ENCODE peak calls at places on chromosome 16, in seven cellular contexts. One of them, this sample, is unnamed. For H3K4me1, the result is how much of the 10 kb centered on the place peaks cover.

GRCh38 chr16:89022051-89022836 is 45.2 kb upstream of the CBFA2T3 start:
- DNase-seq in esophagus muscularis mucosa: no peak
- DNase-seq in stomach: no peak
- DNase-seq in sigmoid colon: peak
- DNase-seq in SK-N-SH: no peak
- DNase-seq in ovary: no peak
- DNase-seq in A549: no peak
- DNase-seq in this sample: peak

GRCh38 chr16:2467301-2468141 is 3.6 kb upstream of the NTN3 start:
- DNase-seq in stomach: peak
- DNase-seq in ovary: peak
- DNase-seq in sigmoid colon: peak
- DNase-seq in A549: peak
- DNase-seq in esophagus muscularis mucosa: no peak
- DNase-seq in SK-N-SH: peak
- DNase-seq in this sample: peak

GRCh38 chr16:81629032-81629802 is 149.9 kb upstream of the PLCG2 start:
- DNase-seq in stomach: no peak
- DNase-seq in sigmoid colon: no peak
- DNase-seq in ovary: no peak
- DNase-seq in A549: no peak
- DNase-seq in SK-N-SH: no peak
- DNase-seq in esophagus muscularis mucosa: no peak
- DNase-seq in this sample: no peak

GRCh38 chr16:17070882-17071592 is 399.7 kb downstream of the XYLT1 start:
- DNase-seq in sigmoid colon: no peak
- DNase-seq in esophagus muscularis mucosa: no peak
- DNase-seq in SK-N-SH: no peak
- DNase-seq in ovary: peak
- DNase-seq in A549: peak
- DNase-seq in stomach: peak
- DNase-seq in this sample: no peak

GRCh38 chr16:1188781-1189189 is 35.9 kb downstream of the CACNA1H start:
- DNase-seq in sigmoid colon: peak
- DNase-seq in A549: no peak
- DNase-seq in SK-N-SH: no peak
- DNase-seq in ovary: peak
- DNase-seq in stomach: peak
- DNase-seq in esophagus muscularis mucosa: no peak
- DNase-seq in this sample: no peak

GRCh38 chr16:28876973-28877641 is 1.2 kb upstream of the ATP2A1 start:
- DNase-seq in sigmoid colon: no peak
- DNase-seq in SK-N-SH: no peak
- DNase-seq in stomach: no peak
- DNase-seq in esophagus muscularis mucosa: no peak
- DNase-seq in ovary: no peak
- DNase-seq in A549: no peak
- DNase-seq in this sample: no peak

GRCh38 chr16:66810391-66810790 is 9.0 kb upstream of the TERB1 start:
- DNase-seq in stomach: no peak
- DNase-seq in sigmoid colon: no peak
- DNase-seq in SK-N-SH: no peak
- DNase-seq in ovary: no peak
- DNase-seq in esophagus muscularis mucosa: no peak
- DNase-seq in A549: no peak
- DNase-seq in this sample: no peak

GRCh38 chr16:89495121-89495520 is 4.8 kb upstream of the ANKRD11 start:
- DNase-seq in SK-N-SH: no peak
- DNase-seq in A549: no peak
- DNase-seq in stomach: no peak
- DNase-seq in ovary: no peak
- DNase-seq in sigmoid colon: no peak
- DNase-seq in esophagus muscularis mucosa: no peak
- DNase-seq in this sample: no peak

GRCh38 chr16:77657016-77657415 is 65.3 kb upstream of the NUDT7 start:
- DNase-seq in SK-N-SH: no peak
- DNase-seq in esophagus muscularis mucosa: no peak
- DNase-seq in ovary: no peak
- DNase-seq in stomach: no peak
- DNase-seq in A549: peak
- DNase-seq in sigmoid colon: no peak
- DNase-seq in this sample: no peak

GRCh38 chr16:59697746-59698145 is 963.6 kb upstream of the GOT2 start:
- DNase-seq in A549: no peak
- DNase-seq in SK-N-SH: no peak
- DNase-seq in sigmoid colon: no peak
- DNase-seq in ovary: no peak
- DNase-seq in stomach: no peak
- DNase-seq in esophagus muscularis mucosa: no peak
- DNase-seq in this sample: no peak

GRCh38 chr16:30399435-30400186 is 4.4 kb downstream of the ZNF48 start:
- DNase-seq in sigmoid colon: no peak
- DNase-seq in esophagus muscularis mucosa: no peak
- DNase-seq in A549: no peak
- DNase-seq in SK-N-SH: peak
- DNase-seq in stomach: no peak
- DNase-seq in ovary: no peak
- DNase-seq in this sample: no peak

GRCh38 chr16:782766-783403 is 5.3 kb downstream of the RPUSD1 start:
- DNase-seq in ovary: no peak
- DNase-seq in SK-N-SH: peak
- DNase-seq in sigmoid colon: no peak
- DNase-seq in stomach: peak
- DNase-seq in A549: no peak
- DNase-seq in esophagus muscularis mucosa: no peak
- DNase-seq in this sample: no peak

GRCh38 chr16:31464348-31464769 is 5.1 kb downstream of the ARMC5 start:
- DNase-seq in esophagus muscularis mucosa: no peak
- DNase-seq in sigmoid colon: no peak
- DNase-seq in ovary: no peak
- DNase-seq in A549: no peak
- DNase-seq in stomach: no peak
- DNase-seq in SK-N-SH: peak
- DNase-seq in this sample: no peak

GRCh38 chr16:46970089-46970488 is 3.4 kb downstream of the DNAJA2 start:
- DNase-seq in ovary: no peak
- DNase-seq in sigmoid colon: no peak
- DNase-seq in stomach: peak
- DNase-seq in A549: no peak
- DNase-seq in SK-N-SH: no peak
- DNase-seq in esophagus muscularis mucosa: no peak
- DNase-seq in this sample: no peak

DNA sequence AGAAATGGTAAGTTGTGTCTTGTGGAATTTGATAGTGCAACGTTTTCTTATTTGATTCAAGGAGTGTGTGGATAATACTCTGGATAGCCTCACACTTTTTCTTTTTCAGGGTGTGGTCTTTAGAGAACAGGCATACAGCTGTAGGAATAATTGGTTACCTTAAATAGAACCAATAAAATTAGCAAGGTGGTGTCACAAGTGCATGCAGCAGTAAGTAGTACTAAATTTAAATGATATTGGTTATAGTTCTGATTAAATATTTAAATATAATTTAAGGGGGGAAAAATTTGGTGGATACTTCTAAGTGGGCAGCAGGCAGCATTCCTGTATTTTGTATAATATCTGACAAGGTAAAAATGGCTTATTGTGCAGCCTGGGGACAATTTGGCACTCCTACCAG is 3.7 kb downstream of the HAPSTR1 start:
- DNase-seq in esophagus muscularis mucosa: no peak
- DNase-seq in ovary: no peak
- DNase-seq in sigmoid colon: no peak
- DNase-seq in stomach: no peak
- DNase-seq in A549: no peak
- DNase-seq in SK-N-SH: no peak
- DNase-seq in this sample: no peak
- H3K4me1 ChIP-seq in esophagus muscularis mucosa: half or more
- H3K4me1 ChIP-seq in ovary: under half
- H3K4me1 ChIP-seq in sigmoid colon: half or more
- H3K4me1 ChIP-seq in stomach: half or more
- H3K4me1 ChIP-seq in A549: half or more
- H3K4me1 ChIP-seq in SK-N-SH: under half
- H3K4me1 ChIP-seq in this sample: half or more

GRCh38 chr16:14496047-14496770 is 133.9 kb downstream of the PARN start:
- DNase-seq in SK-N-SH: no peak
- DNase-seq in A549: no peak
- DNase-seq in ovary: no peak
- DNase-seq in esophagus muscularis mucosa: peak
- DNase-seq in sigmoid colon: no peak
- DNase-seq in stomach: no peak
- DNase-seq in this sample: no peak

GRCh38 chr16:14496786-14497185 is 133.3 kb downstream of the PARN start:
- DNase-seq in sigmoid colon: no peak
- DNase-seq in A549: no peak
- DNase-seq in stomach: no peak
- DNase-seq in ovary: no peak
- DNase-seq in SK-N-SH: no peak
- DNase-seq in esophagus muscularis mucosa: no peak
- DNase-seq in this sample: no peak

GRCh38 chr16:14499110-14499509 is 130.9 kb downstream of the PARN start:
- DNase-seq in sigmoid colon: no peak
- DNase-seq in esophagus muscularis mucosa: peak
- DNase-seq in A549: no peak
- DNase-seq in SK-N-SH: no peak
- DNase-seq in stomach: no peak
- DNase-seq in ovary: no peak
- DNase-seq in this sample: no peak

GRCh38 chr16:14495213-14496046 is 134.6 kb downstream of the PARN start:
- DNase-seq in sigmoid colon: no peak
- DNase-seq in A549: no peak
- DNase-seq in SK-N-SH: no peak
- DNase-seq in stomach: no peak
- DNase-seq in esophagus muscularis mucosa: peak
- DNase-seq in ovary: no peak
- DNase-seq in this sample: no peak

DNA sequence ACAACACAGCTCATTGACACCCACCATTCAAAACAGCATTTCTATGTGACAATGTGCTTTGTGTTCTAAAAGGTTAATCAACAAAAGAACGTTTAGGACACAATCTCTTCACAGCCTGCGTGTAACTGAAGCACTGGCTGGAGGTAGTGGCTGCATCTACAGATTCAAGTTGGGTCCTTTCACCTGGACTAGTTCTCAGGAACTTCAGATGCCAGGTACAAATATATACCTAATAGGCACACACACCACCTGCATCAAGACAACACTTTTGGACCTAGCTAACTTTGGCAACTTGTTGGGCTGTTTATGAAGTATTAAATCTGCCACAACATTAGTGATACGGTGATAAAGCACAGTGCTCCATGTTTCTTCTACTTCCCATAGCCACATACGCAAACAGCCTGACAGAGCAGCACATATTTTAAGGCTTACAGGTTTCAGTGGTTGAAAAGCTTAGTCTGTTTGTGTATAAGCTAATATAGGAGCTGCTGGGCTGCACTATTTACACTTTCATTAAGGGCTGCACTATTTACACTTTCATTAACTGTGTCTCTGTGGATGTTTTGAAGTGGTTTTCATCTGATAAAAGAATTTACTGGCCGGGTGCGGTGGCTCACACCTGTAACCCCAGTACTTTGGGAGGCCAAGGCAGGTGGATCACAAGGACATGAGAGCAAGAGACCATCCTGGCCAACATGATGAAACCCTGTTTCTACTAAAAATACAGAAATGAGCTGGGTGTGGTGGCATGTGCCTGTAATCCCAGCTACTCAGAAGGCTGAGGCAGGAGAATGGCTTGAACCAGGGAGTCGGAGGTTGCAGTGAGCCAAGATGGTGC is 132.6 kb downstream of the PARN start:
- DNase-seq in sigmoid colon: no peak
- DNase-seq in A549: no peak
- DNase-seq in stomach: no peak
- DNase-seq in esophagus muscularis mucosa: peak
- DNase-seq in ovary: no peak
- DNase-seq in SK-N-SH: no peak
- DNase-seq in this sample: no peak
- TF ChIP-seq EP300 in sigmoid colon: peak
- TF ChIP-seq EP300 in A549: no peak
- TF ChIP-seq EP300 in stomach: no peak
- TF ChIP-seq EP300 in esophagus muscularis mucosa: no peak
- TF ChIP-seq EP300 in ovary: no peak
- TF ChIP-seq EP300 in SK-N-SH: no peak
- TF ChIP-seq EP300 in this sample: no peak

GRCh38 chr16:85203462-85203813 is 91.2 kb upstream of the CIBAR2 start:
- DNase-seq in stomach: no peak
- DNase-seq in A549: no peak
- DNase-seq in SK-N-SH: no peak
- DNase-seq in sigmoid colon: no peak
- DNase-seq in ovary: no peak
- DNase-seq in esophagus muscularis mucosa: no peak
- DNase-seq in this sample: no peak

GRCh38 chr16:85200471-85201278 is 88.4 kb upstream of the CIBAR2 start:
- DNase-seq in SK-N-SH: no peak
- DNase-seq in stomach: no peak
- DNase-seq in esophagus muscularis mucosa: no peak
- DNase-seq in A549: no peak
- DNase-seq in sigmoid colon: no peak
- DNase-seq in ovary: no peak
- DNase-seq in this sample: no peak

GRCh38 chr16:85201566-85201965 is 89.3 kb upstream of the CIBAR2 start:
- DNase-seq in esophagus muscularis mucosa: no peak
- DNase-seq in sigmoid colon: no peak
- DNase-seq in A549: no peak
- DNase-seq in stomach: no peak
- DNase-seq in ovary: no peak
- DNase-seq in SK-N-SH: no peak
- DNase-seq in this sample: no peak

GRCh38 chr16:85202631-85203461 is 90.6 kb upstream of the CIBAR2 start:
- DNase-seq in stomach: peak
- DNase-seq in esophagus muscularis mucosa: no peak
- DNase-seq in A549: no peak
- DNase-seq in SK-N-SH: peak
- DNase-seq in sigmoid colon: peak
- DNase-seq in ovary: peak
- DNase-seq in this sample: no peak

DNA sequence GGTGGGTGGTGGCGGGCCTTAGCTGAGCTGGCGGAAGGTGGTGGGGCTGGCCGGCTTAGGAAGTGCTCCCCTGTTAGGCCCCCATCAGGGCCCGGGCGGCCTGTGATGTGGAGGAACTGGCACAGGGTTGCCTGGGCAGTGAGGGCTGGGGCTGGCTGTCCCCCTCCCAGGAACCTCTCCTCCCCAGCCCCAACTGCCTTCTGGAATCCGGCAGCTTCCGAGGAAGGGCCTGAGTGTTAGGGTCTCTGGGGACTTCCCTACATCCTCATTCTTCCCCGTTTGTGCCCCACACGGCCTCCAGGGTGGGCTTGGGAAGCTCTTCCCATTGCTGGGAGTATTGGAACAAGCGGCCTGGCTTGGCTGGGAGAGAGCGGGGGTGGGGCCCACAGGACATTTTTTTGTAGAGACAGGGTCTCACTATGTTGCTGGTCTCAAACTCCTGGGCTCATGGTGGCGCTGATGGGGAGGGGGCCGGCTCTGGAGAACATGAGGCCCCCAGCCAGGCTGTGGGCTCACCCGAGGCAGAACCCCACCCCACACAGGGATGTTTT is 89.9 kb upstream of the CIBAR2 start:
- DNase-seq in sigmoid colon: no peak
- DNase-seq in SK-N-SH: no peak
- DNase-seq in stomach: no peak
- DNase-seq in esophagus muscularis mucosa: no peak
- DNase-seq in A549: no peak
- DNase-seq in ovary: no peak
- DNase-seq in this sample: no peak
- H3K4me1 ChIP-seq in sigmoid colon: half or more
- H3K4me1 ChIP-seq in SK-N-SH: under half
- H3K4me1 ChIP-seq in stomach: half or more
- H3K4me1 ChIP-seq in esophagus muscularis mucosa: under half
- H3K4me1 ChIP-seq in A549: under half
- H3K4me1 ChIP-seq in ovary: half or more
- H3K4me1 ChIP-seq in this sample: half or more

GRCh38 chr16:12184419-12184831 is 207.9 kb downstream of the SNX29 start:
- DNase-seq in ovary: no peak
- DNase-seq in sigmoid colon: no peak
- DNase-seq in SK-N-SH: no peak
- DNase-seq in stomach: no peak
- DNase-seq in esophagus muscularis mucosa: no peak
- DNase-seq in A549: no peak
- DNase-seq in this sample: no peak
- TF ChIP-seq EP300 in ovary: no peak
- TF ChIP-seq EP300 in sigmoid colon: no peak
- TF ChIP-seq EP300 in SK-N-SH: no peak
- TF ChIP-seq EP300 in stomach: no peak
- TF ChIP-seq EP300 in esophagus muscularis mucosa: no peak
- TF ChIP-seq EP300 in A549: no peak
- TF ChIP-seq EP300 in this sample: no peak

This sample was measured in suprapubic skin.